ENCODE peak calls at places on chromosomes 13 and 19, in nine cellular contexts. One of them, this sample, is unnamed.

GRCh38 chr13:84973661-84974060 is 825.6 kb downstream of the SLITRK6 start:
- DNase-seq in mucosa of descending colon: no peak
- DNase-seq in fibroblast of the aortic adventitia: no peak
- DNase-seq in thoracic aorta: no peak
- DNase-seq in AG04449: no peak
- DNase-seq in IMR-90: no peak
- DNase-seq in dorsolateral prefrontal cortex: no peak
- DNase-seq in colonic mucosa: no peak
- DNase-seq in AG04450: no peak
- DNase-seq in this sample: no peak

GRCh38 chr19:19214892-19215291 is 3.1 kb downstream of the NCAN start:
- DNase-seq in IMR-90: peak
- DNase-seq in thoracic aorta: no peak
- DNase-seq in fibroblast of the aortic adventitia: peak
- DNase-seq in AG04449: no peak
- DNase-seq in mucosa of descending colon: peak
- DNase-seq in AG04450: peak
- DNase-seq in colonic mucosa: no peak
- DNase-seq in dorsolateral prefrontal cortex: no peak
- DNase-seq in this sample: no peak

GRCh38 chr13:27283906-27284523 is 13.4 kb downstream of the RASL11A start:
- DNase-seq in mucosa of descending colon: peak
- DNase-seq in dorsolateral prefrontal cortex: peak
- DNase-seq in AG04450: no peak
- DNase-seq in AG04449: no peak
- DNase-seq in thoracic aorta: no peak
- DNase-seq in fibroblast of the aortic adventitia: peak
- DNase-seq in IMR-90: no peak
- DNase-seq in colonic mucosa: peak
- DNase-seq in this sample: no peak

GRCh38 chr19:50718255-50719118 is 1.1 kb downstream of the SHANK1 start:
- DNase-seq in mucosa of descending colon: no peak
- DNase-seq in colonic mucosa: no peak
- DNase-seq in fibroblast of the aortic adventitia: no peak
- DNase-seq in AG04449: no peak
- DNase-seq in dorsolateral prefrontal cortex: peak
- DNase-seq in thoracic aorta: no peak
- DNase-seq in IMR-90: no peak
- DNase-seq in AG04450: no peak
- DNase-seq in this sample: no peak

GRCh38 chr19:23437901-23438300 is 42.6 kb upstream of the ZNF91 start:
- DNase-seq in thoracic aorta: no peak
- DNase-seq in dorsolateral prefrontal cortex: no peak
- DNase-seq in fibroblast of the aortic adventitia: no peak
- DNase-seq in IMR-90: no peak
- DNase-seq in AG04449: no peak
- DNase-seq in AG04450: no peak
- DNase-seq in colonic mucosa: no peak
- DNase-seq in mucosa of descending colon: no peak
- DNase-seq in this sample: no peak

GRCh38 chr19:14006766-14007562 is 844 bp upstream of the RFX1 start:
- DNase-seq in dorsolateral prefrontal cortex: no peak
- DNase-seq in AG04449: no peak
- DNase-seq in AG04450: no peak
- DNase-seq in fibroblast of the aortic adventitia: no peak
- DNase-seq in colonic mucosa: no peak
- DNase-seq in thoracic aorta: no peak
- DNase-seq in IMR-90: no peak
- DNase-seq in mucosa of descending colon: no peak
- DNase-seq in this sample: no peak

GRCh38 chr13:30052127-30052526 is 201.7 kb upstream of the UBL3 start:
- DNase-seq in thoracic aorta: no peak
- DNase-seq in colonic mucosa: no peak
- DNase-seq in fibroblast of the aortic adventitia: no peak
- DNase-seq in AG04450: no peak
- DNase-seq in mucosa of descending colon: no peak
- DNase-seq in dorsolateral prefrontal cortex: no peak
- DNase-seq in AG04449: no peak
- DNase-seq in IMR-90: no peak
- DNase-seq in this sample: no peak

GRCh38 chr19:40750035-40750284 is 317 bp downstream of the ACTMAP start:
- DNase-seq in AG04449: no peak
- DNase-seq in mucosa of descending colon: no peak
- DNase-seq in colonic mucosa: no peak
- DNase-seq in dorsolateral prefrontal cortex: no peak
- DNase-seq in fibroblast of the aortic adventitia: peak
- DNase-seq in IMR-90: no peak
- DNase-seq in AG04450: no peak
- DNase-seq in thoracic aorta: no peak
- DNase-seq in this sample: no peak

GRCh38 chr19:41691268-41691970 is 3.3 kb upstream of the CEACAM7 start:
- DNase-seq in mucosa of descending colon: peak
- DNase-seq in IMR-90: no peak
- DNase-seq in AG04449: no peak
- DNase-seq in thoracic aorta: no peak
- DNase-seq in dorsolateral prefrontal cortex: no peak
- DNase-seq in AG04450: no peak
- DNase-seq in fibroblast of the aortic adventitia: no peak
- DNase-seq in colonic mucosa: peak
- DNase-seq in this sample: no peak

GRCh38 chr13:50080158-50080855 is 65.1 kb downstream of the KCNRG start:
- DNase-seq in IMR-90: peak
- DNase-seq in AG04449: no peak
- DNase-seq in dorsolateral prefrontal cortex: no peak
- DNase-seq in AG04450: no peak
- DNase-seq in thoracic aorta: no peak
- DNase-seq in colonic mucosa: peak
- DNase-seq in fibroblast of the aortic adventitia: peak
- DNase-seq in mucosa of descending colon: peak
- DNase-seq in this sample: peak

GRCh38 chr13:95559100-95559499 is 6.6 kb downstream of the CLDN10 start:
- DNase-seq in fibroblast of the aortic adventitia: no peak
- DNase-seq in thoracic aorta: no peak
- DNase-seq in IMR-90: no peak
- DNase-seq in dorsolateral prefrontal cortex: no peak
- DNase-seq in AG04449: no peak
- DNase-seq in AG04450: no peak
- DNase-seq in colonic mucosa: no peak
- DNase-seq in mucosa of descending colon: no peak
- DNase-seq in this sample: no peak

GRCh38 chr19:22914646-22915045 is 82.6 kb downstream of the ZNF723 start:
- DNase-seq in dorsolateral prefrontal cortex: no peak
- DNase-seq in mucosa of descending colon: no peak
- DNase-seq in AG04449: no peak
- DNase-seq in IMR-90: no peak
- DNase-seq in fibroblast of the aortic adventitia: no peak
- DNase-seq in colonic mucosa: no peak
- DNase-seq in AG04450: no peak
- DNase-seq in thoracic aorta: no peak
- DNase-seq in this sample: no peak

GRCh38 chr19:40529093-40529954 is 47.3 kb upstream of the SHKBP1 start:
- DNase-seq in dorsolateral prefrontal cortex: peak
- DNase-seq in AG04449: no peak
- DNase-seq in mucosa of descending colon: peak
- DNase-seq in thoracic aorta: peak
- DNase-seq in fibroblast of the aortic adventitia: peak
- DNase-seq in AG04450: peak
- DNase-seq in colonic mucosa: peak
- DNase-seq in IMR-90: peak
- DNase-seq in this sample: peak

GRCh38 chr13:41064493-41064892 is 3.2 kb downstream of the WBP4 start:
- DNase-seq in colonic mucosa: no peak
- DNase-seq in mucosa of descending colon: no peak
- DNase-seq in dorsolateral prefrontal cortex: no peak
- DNase-seq in AG04449: no peak
- DNase-seq in fibroblast of the aortic adventitia: peak
- DNase-seq in IMR-90: peak
- DNase-seq in thoracic aorta: no peak
- DNase-seq in AG04450: peak
- DNase-seq in this sample: no peak

GRCh38 chr19:46076031-46076880 is 35.5 kb upstream of the IGFL4 start:
- DNase-seq in fibroblast of the aortic adventitia: no peak
- DNase-seq in IMR-90: no peak
- DNase-seq in mucosa of descending colon: no peak
- DNase-seq in AG04450: no peak
- DNase-seq in thoracic aorta: no peak
- DNase-seq in AG04449: no peak
- DNase-seq in dorsolateral prefrontal cortex: no peak
- DNase-seq in colonic mucosa: no peak
- DNase-seq in this sample: no peak

GRCh38 chr19:46073268-46073922 is 32.6 kb upstream of the IGFL4 start:
- DNase-seq in dorsolateral prefrontal cortex: no peak
- DNase-seq in AG04450: no peak
- DNase-seq in colonic mucosa: no peak
- DNase-seq in IMR-90: peak
- DNase-seq in AG04449: no peak
- DNase-seq in fibroblast of the aortic adventitia: peak
- DNase-seq in mucosa of descending colon: no peak
- DNase-seq in thoracic aorta: no peak
- DNase-seq in this sample: no peak

GRCh38 chr19:46077815-46078167 is 37.0 kb upstream of the IGFL4 start:
- DNase-seq in IMR-90: no peak
- DNase-seq in fibroblast of the aortic adventitia: no peak
- DNase-seq in mucosa of descending colon: no peak
- DNase-seq in colonic mucosa: no peak
- DNase-seq in dorsolateral prefrontal cortex: no peak
- DNase-seq in AG04450: no peak
- DNase-seq in thoracic aorta: no peak
- DNase-seq in AG04449: no peak
- DNase-seq in this sample: no peak

GRCh38 chr19:46080561-46080960 is 39.8 kb upstream of the IGFL4 start:
- DNase-seq in AG04450: peak
- DNase-seq in dorsolateral prefrontal cortex: no peak
- DNase-seq in IMR-90: peak
- DNase-seq in colonic mucosa: no peak
- DNase-seq in AG04449: peak
- DNase-seq in mucosa of descending colon: no peak
- DNase-seq in fibroblast of the aortic adventitia: peak
- DNase-seq in thoracic aorta: no peak
- DNase-seq in this sample: no peak

GRCh38 chr19:46076951-46077814 is 36.4 kb upstream of the IGFL4 start:
- DNase-seq in mucosa of descending colon: peak
- DNase-seq in colonic mucosa: peak
- DNase-seq in AG04450: peak
- DNase-seq in AG04449: peak
- DNase-seq in IMR-90: peak
- DNase-seq in dorsolateral prefrontal cortex: peak
- DNase-seq in fibroblast of the aortic adventitia: peak
- DNase-seq in thoracic aorta: no peak
- DNase-seq in this sample: peak
- H3K4me3 ChIP-seq in mucosa of descending colon: no peak
- H3K4me3 ChIP-seq in colonic mucosa: peak
- H3K4me3 ChIP-seq in AG04450: peak
- H3K4me3 ChIP-seq in AG04449: peak
- H3K4me3 ChIP-seq in IMR-90: peak
- H3K4me3 ChIP-seq in dorsolateral prefrontal cortex: peak
- H3K4me3 ChIP-seq in fibroblast of the aortic adventitia: peak
- H3K4me3 ChIP-seq in thoracic aorta: peak
- H3K4me3 ChIP-seq in this sample: no peak

GRCh38 chr19:28980236-28980868 is 232.6 kb downstream of the UQCRFS1 start:
- DNase-seq in AG04450: no peak
- DNase-seq in mucosa of descending colon: no peak
- DNase-seq in dorsolateral prefrontal cortex: no peak
- DNase-seq in IMR-90: peak
- DNase-seq in fibroblast of the aortic adventitia: peak
- DNase-seq in thoracic aorta: no peak
- DNase-seq in colonic mucosa: no peak
- DNase-seq in AG04449: no peak
- DNase-seq in this sample: no peak
- TF ChIP-seq CTCF in AG04450: peak
- TF ChIP-seq CTCF in mucosa of descending colon: no peak
- TF ChIP-seq CTCF in dorsolateral prefrontal cortex: no peak
- TF ChIP-seq CTCF in IMR-90: peak
- TF ChIP-seq CTCF in fibroblast of the aortic adventitia: peak
- TF ChIP-seq CTCF in thoracic aorta: no peak
- TF ChIP-seq CTCF in colonic mucosa: no peak
- TF ChIP-seq CTCF in AG04449: peak
- TF ChIP-seq CTCF in this sample: no peak

GRCh38 chr19:39401549-39402416 is 4.9 kb upstream of the ZFP36 start:
- DNase-seq in AG04450: no peak
- DNase-seq in dorsolateral prefrontal cortex: peak
- DNase-seq in mucosa of descending colon: peak
- DNase-seq in thoracic aorta: no peak
- DNase-seq in AG04449: no peak
- DNase-seq in IMR-90: peak
- DNase-seq in colonic mucosa: peak
- DNase-seq in fibroblast of the aortic adventitia: peak
- DNase-seq in this sample: peak
- H3K4me3 ChIP-seq in AG04450: peak
- H3K4me3 ChIP-seq in dorsolateral prefrontal cortex: peak
- H3K4me3 ChIP-seq in mucosa of descending colon: no peak
- H3K4me3 ChIP-seq in thoracic aorta: peak
- H3K4me3 ChIP-seq in AG04449: peak
- H3K4me3 ChIP-seq in IMR-90: no peak
- H3K4me3 ChIP-seq in colonic mucosa: no peak
- H3K4me3 ChIP-seq in fibroblast of the aortic adventitia: no peak
- H3K4me3 ChIP-seq in this sample: peak

DNA sequence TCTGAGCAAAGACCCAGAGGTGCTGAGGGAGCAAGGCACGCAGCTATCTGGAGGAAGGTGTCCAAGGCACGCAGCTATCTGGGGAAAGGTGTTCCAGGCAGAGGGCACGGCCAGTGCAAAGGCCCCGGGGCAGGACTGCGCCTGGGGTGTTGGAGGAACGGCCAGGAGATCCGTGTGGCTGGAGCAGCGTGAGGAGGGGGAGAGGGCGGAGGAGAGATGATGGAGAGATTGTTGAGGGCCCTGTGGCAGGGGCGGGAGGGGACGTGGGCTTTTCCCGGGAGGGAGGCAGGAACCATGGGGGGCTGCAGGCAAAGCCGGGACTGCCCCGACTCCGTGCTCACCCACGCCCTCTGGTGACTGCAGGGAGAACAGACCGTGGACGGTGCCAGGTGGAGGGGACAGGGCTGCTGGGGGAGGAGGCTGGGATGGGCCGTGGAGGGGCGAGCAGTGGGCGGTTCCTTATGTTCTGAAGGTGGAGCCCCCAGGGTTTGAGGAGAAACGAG is 13.3 kb upstream of the MISP start:
- DNase-seq in thoracic aorta: no peak
- DNase-seq in mucosa of descending colon: peak
- DNase-seq in AG04449: no peak
- DNase-seq in IMR-90: peak
- DNase-seq in colonic mucosa: peak
- DNase-seq in dorsolateral prefrontal cortex: no peak
- DNase-seq in fibroblast of the aortic adventitia: no peak
- DNase-seq in AG04450: no peak
- DNase-seq in this sample: no peak
- TF ChIP-seq CTCF in thoracic aorta: peak
- TF ChIP-seq CTCF in mucosa of descending colon: peak
- TF ChIP-seq CTCF in AG04449: peak
- TF ChIP-seq CTCF in IMR-90: peak
- TF ChIP-seq CTCF in colonic mucosa: peak
- TF ChIP-seq CTCF in dorsolateral prefrontal cortex: peak
- TF ChIP-seq CTCF in fibroblast of the aortic adventitia: peak
- TF ChIP-seq CTCF in AG04450: peak
- TF ChIP-seq CTCF in this sample: peak

DNA sequence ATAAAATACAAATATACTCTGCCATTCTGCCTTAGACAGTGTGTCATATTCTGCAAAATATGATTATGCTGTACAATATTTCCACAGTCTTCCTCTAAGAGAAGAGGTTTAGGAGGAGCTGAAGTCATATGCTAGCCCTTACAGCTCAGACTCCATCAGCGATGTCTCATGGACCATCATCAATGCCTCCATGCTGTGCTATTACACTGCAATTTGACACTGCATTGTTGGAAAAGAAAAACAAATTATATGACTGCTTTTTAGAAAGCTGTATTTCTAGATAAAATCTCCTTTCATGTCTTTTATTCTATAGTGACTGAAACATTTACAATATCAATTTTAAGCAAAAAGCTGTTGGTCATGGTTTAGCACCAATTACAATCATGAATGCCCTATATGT is 1089.4 kb upstream of the MIR17HG start:
- DNase-seq in AG04449: no peak
- DNase-seq in dorsolateral prefrontal cortex: no peak
- DNase-seq in mucosa of descending colon: no peak
- DNase-seq in fibroblast of the aortic adventitia: no peak
- DNase-seq in thoracic aorta: no peak
- DNase-seq in AG04450: no peak
- DNase-seq in IMR-90: no peak
- DNase-seq in colonic mucosa: no peak
- DNase-seq in this sample: no peak
- H3K4me3 ChIP-seq in AG04449: no peak
- H3K4me3 ChIP-seq in dorsolateral prefrontal cortex: no peak
- H3K4me3 ChIP-seq in mucosa of descending colon: no peak
- H3K4me3 ChIP-seq in fibroblast of the aortic adventitia: no peak
- H3K4me3 ChIP-seq in thoracic aorta: no peak
- H3K4me3 ChIP-seq in AG04450: no peak
- H3K4me3 ChIP-seq in IMR-90: no peak
- H3K4me3 ChIP-seq in colonic mucosa: no peak
- H3K4me3 ChIP-seq in this sample: no peak